ENCODE peak calls at places on chromosomes 1 and 21, in five cellular contexts. C, W, Q, S and H are unnamed samples.

GRCh38 chr1:232636799-232637198 is 6.9 kb upstream of the SIPA1L2 start:
- DNase-seq in C (no peak), W (no peak), Q (no peak), S (no peak), H (no peak)

GRCh38 chr1:61842863-61843514 is 100.7 kb downstream of the PATJ start:
- DNase-seq in W (no peak), Q (no peak), C (no peak), S (no peak), H (no peak)

GRCh38 chr1:85283475-85284199 is 7.2 kb upstream of the BCL10 start:
- DNase-seq in W (no peak), C (no peak), S (no peak), Q (no peak), H (no peak)

GRCh38 chr21:41622831-41623548 is 115.0 kb upstream of the TMPRSS2 start:
- DNase-seq in C (no peak), W (no peak), Q (no peak), S (no peak), H (peak)

GRCh38 chr1:22318279-22318983 is 133.2 kb upstream of the ZBTB40 start:
- DNase-seq in C (no peak), Q (no peak), S (no peak), W (no peak), H (no peak)

GRCh38 chr1:182087304-182087703 is 25.8 kb upstream of the ZNF648 start:
- DNase-seq in S (no peak), W (no peak), C (no peak), Q (no peak), H (no peak)

GRCh38 chr1:226877669-226878068 is 7.3 kb downstream of the PSEN2 start:
- DNase-seq in S (no peak), W (no peak), Q (no peak), C (no peak), H (no peak)

GRCh38 chr1:8818325-8818775 is 910 bp upstream of the RERE start:
- DNase-seq in C (peak), S (no peak), W (no peak), Q (no peak), H (no peak)

GRCh38 chr1:206836111-206836510 is 29.3 kb upstream of the IL20 start:
- DNase-seq in W (no peak), S (no peak), C (peak), Q (no peak), H (no peak)

GRCh38 chr1:200428482-200429205 is 18.8 kb upstream of the ZNF281 start:
- DNase-seq in C (peak), W (no peak), S (no peak), Q (no peak), H (no peak)

GRCh38 chr1:220818421-220819173 is 31.9 kb downstream of the MTARC1 start:
- DNase-seq in W (no peak), Q (no peak), S (no peak), C (peak), H (no peak)

GRCh38 chr1:56844709-56845108 is 9.9 kb upstream of the C8A start:
- DNase-seq in S (peak), C (no peak), Q (no peak), W (no peak), H (no peak)

GRCh38 chr1:7607097-7607496 is 164.0 kb upstream of the VAMP3 start:
- DNase-seq in C (no peak), S (no peak), Q (no peak), W (no peak), H (no peak)

GRCh38 chr1:235102993-235103411 is 25.6 kb downstream of the TOMM20 start:
- DNase-seq in S (no peak), C (no peak), Q (no peak), W (no peak), H (no peak)

GRCh38 chr1:6861075-6861724 is 75.9 kb downstream of the CAMTA1 start:
- DNase-seq in W (no peak), Q (no peak), C (no peak), S (no peak), H (no peak)